ENCODE peak calls at places on chromosomes 13 and 19, in seven cellular contexts. D is trophoblast cell, W is mesendoderm, F is neuronal stem cell, C is H9, V is H1, G is mesenchymal stem cell. L is an unnamed sample.

GRCh38 chr13:42996584-42996983 is 4.5 kb upstream of the EPSTI1 start:
- DNase-seq in D (peak; percentile 42), W (no peak), F (no peak), C (no peak), V (no peak), G (peak; percentile 86), L (peak; percentile 98)

GRCh38 chr13:21060063-21060826 is 1.1 kb downstream of the LATS2 start:
- DNase-seq in D (peak; percentile 68), W (peak; percentile 77), F (no peak), C (no peak), V (peak; percentile 62), G (peak; percentile 60), L (peak; percentile 51)

GRCh38 chr13:50400930-50401553 is 385.8 kb downstream of the KCNRG start:
- DNase-seq in D (no peak), W (no peak), F (no peak), C (no peak), V (no peak), G (peak; percentile 73), L (peak; percentile 92)

GRCh38 chr19:15252398-15253018 is 20.3 kb upstream of the EPHX3 start:
- DNase-seq in D (no peak), W (peak; percentile 41), F (no peak), C (peak; percentile 44), V (peak; percentile 61), G (no peak), L (peak; percentile 45)

GRCh38 chr19:43697295-43697694 is 18.6 kb upstream of the IRGC start:
- DNase-seq in D (no peak), W (no peak), F (no peak), C (no peak), V (no peak), G (no peak), L (no peak)

GRCh38 chr19:42196011-42197001 is 21.2 kb downstream of the DEDD2 start:
- DNase-seq in D (no peak), W (no peak), F (no peak), C (peak; percentile 74), V (peak; percentile 55), G (no peak), L (no peak)

GRCh38 chr13:65985632-65986031 is 1244.5 kb downstream of the PCDH9 start:
- DNase-seq in D (no peak), W (peak; percentile 62), F (no peak), C (peak; percentile 71), V (peak; percentile 69), G (no peak), L (no peak)

GRCh38 chr13:34695063-34695462 is 247.0 kb upstream of the NBEA start:
- DNase-seq in D (no peak), W (no peak), F (no peak), C (no peak), V (no peak), G (no peak), L (no peak)

GRCh38 chr19:3708207-3708931 is at the start of gene TJP3:
- DNase-seq in D (no peak), W (no peak), F (no peak), C (no peak), V (peak; percentile 61), G (no peak), L (peak; percentile 39)

GRCh38 chr13:29362849-29363604 is 232.5 kb downstream of the SLC7A1 start:
- DNase-seq in D (peak; percentile 10), W (peak; percentile 86), F (peak; percentile 51), C (peak; percentile 81), V (peak; percentile 62), G (peak; percentile 60), L (peak; percentile 44)

GRCh38 chr13:33740134-33740538 is 77.8 kb upstream of the RFC3 start:
- DNase-seq in D (no peak), W (no peak), F (no peak), C (no peak), V (no peak), G (no peak), L (peak; percentile 32)

GRCh38 chr13:40666905-40667621 is 622 bp upstream of the FOXO1 start:
- DNase-seq in D (peak; percentile 44), W (peak; percentile 78), F (peak; percentile 69), C (no peak), V (peak; percentile 67), G (peak; percentile 72), L (no peak)

GRCh38 chr13:111049791-111050538 is 65.1 kb upstream of the ARHGEF7 start:
- DNase-seq in D (no peak), W (no peak), F (no peak), C (no peak), V (peak; percentile 60), G (peak; percentile 43), L (no peak)

GRCh38 chr19:16327911-16328823 is 3.5 kb downstream of the KLF2 start:
- DNase-seq in D (peak; percentile 49), W (no peak), F (no peak), C (no peak), V (no peak), G (peak; percentile 92), L (peak; percentile 86)

GRCh38 chr19:52270266-52270885 is 989 bp downstream of the ZNF766 start:
- DNase-seq in D (no peak), W (peak; percentile 16), F (no peak), C (no peak), V (peak; percentile 47), G (no peak), L (peak; percentile 17)

GRCh38 chr13:114112826-114113322 is 19.5 kb downstream of the RASA3 start:
- DNase-seq in D (no peak), W (peak; percentile 75), F (no peak), C (no peak), V (no peak), G (peak; percentile 70), L (no peak)

GRCh38 chr13:114112231-114112825 is 20.1 kb downstream of the RASA3 start:
- DNase-seq in D (no peak), W (peak; percentile 66), F (no peak), C (no peak), V (no peak), G (no peak), L (peak; percentile 45)

GRCh38 chr13:114115191-114115671 is 17.2 kb downstream of the RASA3 start:
- DNase-seq in D (peak; percentile 31), W (no peak), F (no peak), C (no peak), V (no peak), G (peak; percentile 94), L (peak; percentile 94)

GRCh38 chr13:114115796-114116195 is 16.6 kb downstream of the RASA3 start:
- DNase-seq in D (no peak), W (no peak), F (no peak), C (no peak), V (no peak), G (no peak), L (no peak)

DNA sequence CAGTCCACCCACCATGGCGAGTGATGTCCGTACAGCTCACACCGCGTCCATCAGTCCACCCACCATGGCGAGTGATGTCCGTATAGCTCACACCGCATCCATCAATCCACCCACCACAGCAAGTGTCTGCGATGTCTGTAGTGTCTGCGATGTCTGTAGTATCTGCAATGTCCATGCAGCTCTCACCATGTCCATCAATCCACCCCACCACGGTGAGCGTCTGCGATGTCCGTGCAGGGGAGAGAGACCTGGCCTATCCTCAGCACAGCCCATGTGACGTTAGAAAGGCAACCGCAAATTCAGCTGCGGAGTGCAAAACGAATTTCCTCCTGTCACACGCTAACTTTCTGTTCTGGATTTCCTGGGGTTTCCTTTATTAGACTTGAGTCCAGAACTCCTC is 18.5 kb downstream of the RASA3 start:
- DNase-seq in D (no peak), W (no peak), F (no peak), C (no peak), V (no peak), G (no peak), L (no peak)
- H2AK5ac ChIP-seq in D (no peak overlapping the region), W (no peak overlapping the region), F (peak overlapping the region; percentile 53), C (no peak overlapping the region), V (peak overlapping the region; percentile 75), G (peak overlapping the region; percentile 47), L (peak overlapping the region; percentile 99)

GRCh38 chr13:48979892-48980291 is 4.2 kb downstream of the FNDC3A start:
- DNase-seq in D (no peak), W (no peak), F (no peak), C (no peak), V (no peak), G (no peak), L (no peak)

GRCh38 chr13:48985751-48986150 is 10.0 kb downstream of the FNDC3A start:
- DNase-seq in D (no peak), W (no peak), F (no peak), C (no peak), V (no peak), G (peak; percentile 52), L (no peak)

GRCh38 chr13:48977973-48978372 is 2.3 kb downstream of the FNDC3A start:
- DNase-seq in D (no peak), W (no peak), F (no peak), C (no peak), V (no peak), G (no peak), L (peak; percentile 57)

GRCh38 chr13:48978942-48979601 is 3.4 kb downstream of the FNDC3A start:
- DNase-seq in D (no peak), W (peak; percentile 51), F (no peak), C (no peak), V (no peak), G (no peak), L (no peak)

GRCh38 chr13:48983331-48983730 is 7.6 kb downstream of the FNDC3A start:
- DNase-seq in D (no peak), W (no peak), F (no peak), C (no peak), V (no peak), G (no peak), L (no peak)
- H2AK5ac ChIP-seq in D (no peak overlapping the region), W (no peak overlapping the region), F (no peak overlapping the region), C (no peak overlapping the region), V (no peak overlapping the region), G (no peak overlapping the region), L (no peak overlapping the region)

DNA sequence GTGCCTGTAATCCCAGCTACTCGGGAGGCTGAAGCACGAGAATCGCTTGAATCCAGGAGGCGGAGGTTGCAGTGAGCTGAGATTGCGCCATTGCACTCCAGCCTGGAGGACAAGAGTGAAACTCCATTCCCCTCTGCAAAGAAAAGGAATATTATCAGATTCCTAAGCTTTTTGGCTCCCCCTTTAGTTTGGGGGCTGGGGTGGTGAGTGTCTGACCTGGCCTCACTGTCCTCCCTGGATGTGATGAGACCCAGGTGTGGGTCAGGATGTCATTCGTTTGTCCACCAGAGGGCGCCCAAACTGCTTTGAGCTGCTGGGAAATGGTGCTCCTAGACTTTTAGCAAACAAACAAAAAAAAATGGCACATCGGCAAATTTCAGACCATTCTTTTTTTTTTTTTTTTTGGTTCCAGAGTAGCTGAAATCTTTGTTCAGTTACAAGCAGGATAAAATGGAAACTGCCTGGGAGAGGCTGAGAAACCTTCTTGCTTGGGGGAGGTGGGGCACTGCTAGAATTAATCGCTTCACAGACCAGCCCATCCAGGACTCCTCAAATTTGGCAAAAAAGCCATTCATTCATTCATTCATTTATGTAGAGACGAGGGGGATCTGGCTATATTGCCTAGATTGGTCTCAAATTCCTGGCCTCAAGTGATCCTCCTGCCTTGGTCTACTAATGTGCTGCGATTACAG is 29.4 kb downstream of the SPC24 start:
- DNase-seq in D (peak; percentile 85), W (peak; percentile 90), F (peak; percentile 65), C (peak; percentile 80), V (peak; percentile 91), G (peak; percentile 85), L (peak; percentile 64)
- H2AK5ac ChIP-seq in D (no peak overlapping the region), W (no peak overlapping the region), F (no peak overlapping the region), C (no peak overlapping the region), V (no peak overlapping the region), G (peak overlapping the region; percentile 68), L (no peak overlapping the region)

DNA sequence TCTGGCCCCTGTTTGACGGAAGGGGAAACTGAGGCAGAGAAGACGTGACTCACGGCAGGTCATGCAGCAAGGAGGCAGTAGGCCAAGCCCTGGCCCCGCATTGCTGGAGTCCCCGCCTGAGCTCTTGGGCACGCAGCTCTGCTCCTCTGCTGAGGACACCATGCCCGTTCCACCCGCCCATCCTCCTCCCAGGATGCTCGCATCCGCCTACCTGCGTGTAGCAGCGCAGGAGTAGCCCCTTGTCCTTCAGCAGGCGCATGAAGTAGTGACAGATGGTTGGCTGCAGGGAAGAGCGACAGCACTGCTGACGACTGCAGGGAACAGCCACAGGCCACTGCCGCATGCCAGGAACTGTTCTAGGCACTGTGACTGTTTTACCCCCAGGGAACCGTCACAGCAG is 10.5 kb downstream of the SIRT2 start:
- DNase-seq in D (no peak), W (no peak), F (no peak), C (no peak), V (no peak), G (no peak), L (no peak)
- H2AK5ac ChIP-seq in D (no peak overlapping the region), W (no peak overlapping the region), F (peak overlapping the region; percentile 66), C (no peak overlapping the region), V (no peak overlapping the region), G (no peak overlapping the region), L (no peak overlapping the region)